ENCODE peak calls at places on chromosomes 2 and 18, in eight cellular contexts. I, N, B, O, J, K, E and X are unnamed samples.

GRCh38 chr2:168639501-168639900 is 162.9 kb upstream of the NOSTRIN start:
- DNase-seq in I (no peak), N (no peak), B (peak), O (no peak), J (no peak), K (peak), E (no peak), X (no peak)

GRCh38 chr2:62065243-62065642 is 130.7 kb upstream of the B3GNT2 start:
- DNase-seq in I (no peak), N (no peak), B (no peak), O (no peak), J (no peak), K (no peak), E (no peak), X (no peak)

GRCh38 chr18:9946831-9947230 is 33.0 kb downstream of the VAPA start:
- DNase-seq in I (no peak), N (no peak), B (no peak), O (no peak), J (no peak), K (no peak), E (no peak), X (no peak)

GRCh38 chr2:233892793-233893192 is 24.4 kb upstream of the TRPM8 start:
- DNase-seq in I (no peak), N (no peak), B (no peak), O (no peak), J (no peak), K (no peak), E (no peak), X (no peak)

GRCh38 chr18:3595282-3596273 is 145.6 kb downstream of the TGIF1 start:
- DNase-seq in I (no peak), N (peak), B (peak), O (peak), J (no peak), K (peak), E (peak), X (no peak)

GRCh38 chr2:72979896-72980295 is 62.6 kb downstream of the EMX1 start:
- DNase-seq in I (no peak), N (no peak), B (no peak), O (no peak), J (no peak), K (no peak), E (no peak), X (no peak)

GRCh38 chr18:11859903-11860407 is 8.7 kb downstream of the CHMP1B start:
- DNase-seq in I (no peak), N (peak), B (no peak), O (peak), J (no peak), K (peak), E (no peak), X (no peak)

GRCh38 chr2:121286506-121286905 is 1.5 kb upstream of the TFCP2L1 start:
- DNase-seq in I (no peak), N (no peak), B (no peak), O (no peak), J (no peak), K (no peak), E (no peak), X (no peak)

GRCh38 chr2:1936411-1936980 is 192.2 kb upstream of the PXDN start:
- DNase-seq in I (no peak), N (no peak), B (no peak), O (no peak), J (no peak), K (no peak), E (no peak), X (no peak)